ENCODE peak calls at places on chromosomes 5 and 9, in nine cellular contexts. One of them, this sample, is unnamed. For H3K9me3, the result is how much of the 10 kb centered on the place peaks cover.

GRCh38 chr5:33049845-33050244 is 338.7 kb downstream of the NPR3 start:
- DNase-seq in A549: peak
- DNase-seq in esophagus squamous epithelium: no peak
- DNase-seq in ovary: no peak
- DNase-seq in aorta: peak
- DNase-seq in mammary epithelial cell: peak
- DNase-seq in PC-3: peak
- DNase-seq in CD4-positive, CD25-positive, alpha-beta regulatory T cell: no peak
- DNase-seq in heart right ventricle: no peak
- DNase-seq in this sample: no peak

GRCh38 chr9:72042928-72043327 is 17.5 kb downstream of the C9orf57 start:
- DNase-seq in A549: no peak
- DNase-seq in esophagus squamous epithelium: no peak
- DNase-seq in ovary: no peak
- DNase-seq in aorta: no peak
- DNase-seq in mammary epithelial cell: no peak
- DNase-seq in PC-3: no peak
- DNase-seq in CD4-positive, CD25-positive, alpha-beta regulatory T cell: no peak
- DNase-seq in heart right ventricle: no peak
- DNase-seq in this sample: no peak

GRCh38 chr9:119284587-119285337 is 84.5 kb downstream of the BRINP1 start:
- DNase-seq in A549: no peak
- DNase-seq in esophagus squamous epithelium: no peak
- DNase-seq in ovary: no peak
- DNase-seq in aorta: no peak
- DNase-seq in mammary epithelial cell: no peak
- DNase-seq in PC-3: no peak
- DNase-seq in CD4-positive, CD25-positive, alpha-beta regulatory T cell: no peak
- DNase-seq in heart right ventricle: no peak
- DNase-seq in this sample: no peak

GRCh38 chr9:16771352-16771751 is 99.1 kb downstream of the BNC2 start:
- DNase-seq in A549: no peak
- DNase-seq in esophagus squamous epithelium: no peak
- DNase-seq in ovary: no peak
- DNase-seq in aorta: no peak
- DNase-seq in mammary epithelial cell: no peak
- DNase-seq in PC-3: no peak
- DNase-seq in CD4-positive, CD25-positive, alpha-beta regulatory T cell: no peak
- DNase-seq in heart right ventricle: no peak
- DNase-seq in this sample: no peak

GRCh38 chr9:83977196-83977595 is 2.8 kb downstream of the HNRNPK start:
- DNase-seq in A549: no peak
- DNase-seq in esophagus squamous epithelium: no peak
- DNase-seq in ovary: no peak
- DNase-seq in aorta: no peak
- DNase-seq in mammary epithelial cell: no peak
- DNase-seq in PC-3: no peak
- DNase-seq in CD4-positive, CD25-positive, alpha-beta regulatory T cell: no peak
- DNase-seq in heart right ventricle: no peak
- DNase-seq in this sample: no peak

GRCh38 chr5:91983869-91984268 is 600.8 kb upstream of the ARRDC3 start:
- DNase-seq in A549: no peak
- DNase-seq in esophagus squamous epithelium: no peak
- DNase-seq in ovary: no peak
- DNase-seq in aorta: no peak
- DNase-seq in mammary epithelial cell: no peak
- DNase-seq in PC-3: no peak
- DNase-seq in CD4-positive, CD25-positive, alpha-beta regulatory T cell: no peak
- DNase-seq in heart right ventricle: no peak
- DNase-seq in this sample: no peak

GRCh38 chr5:78779771-78780616 is 131.4 kb upstream of the LHFPL2 start:
- DNase-seq in A549: peak
- DNase-seq in esophagus squamous epithelium: no peak
- DNase-seq in ovary: no peak
- DNase-seq in aorta: no peak
- DNase-seq in mammary epithelial cell: peak
- DNase-seq in PC-3: peak
- DNase-seq in CD4-positive, CD25-positive, alpha-beta regulatory T cell: no peak
- DNase-seq in heart right ventricle: no peak
- DNase-seq in this sample: no peak

GRCh38 chr5:154197801-154198461 is 7.4 kb downstream of the GALNT10 start:
- DNase-seq in A549: peak
- DNase-seq in esophagus squamous epithelium: no peak
- DNase-seq in ovary: no peak
- DNase-seq in aorta: no peak
- DNase-seq in mammary epithelial cell: peak
- DNase-seq in PC-3: peak
- DNase-seq in CD4-positive, CD25-positive, alpha-beta regulatory T cell: peak
- DNase-seq in heart right ventricle: no peak
- DNase-seq in this sample: no peak

GRCh38 chr9:134007571-134007970 is 15.4 kb upstream of the VAV2 start:
- DNase-seq in A549: no peak
- DNase-seq in esophagus squamous epithelium: no peak
- DNase-seq in ovary: no peak
- DNase-seq in aorta: peak
- DNase-seq in mammary epithelial cell: no peak
- DNase-seq in PC-3: no peak
- DNase-seq in CD4-positive, CD25-positive, alpha-beta regulatory T cell: no peak
- DNase-seq in heart right ventricle: no peak
- DNase-seq in this sample: no peak

GRCh38 chr9:107899961-107900330 is 410.4 kb upstream of the KLF4 start:
- DNase-seq in A549: no peak
- DNase-seq in esophagus squamous epithelium: no peak
- DNase-seq in ovary: no peak
- DNase-seq in aorta: no peak
- DNase-seq in mammary epithelial cell: no peak
- DNase-seq in PC-3: no peak
- DNase-seq in CD4-positive, CD25-positive, alpha-beta regulatory T cell: no peak
- DNase-seq in heart right ventricle: no peak
- DNase-seq in this sample: no peak

GRCh38 chr5:176560364-176560763 is 11.2 kb downstream of the CDHR2 start:
- DNase-seq in A549: no peak
- DNase-seq in esophagus squamous epithelium: no peak
- DNase-seq in ovary: no peak
- DNase-seq in aorta: no peak
- DNase-seq in mammary epithelial cell: no peak
- DNase-seq in PC-3: no peak
- DNase-seq in CD4-positive, CD25-positive, alpha-beta regulatory T cell: no peak
- DNase-seq in heart right ventricle: no peak
- DNase-seq in this sample: no peak

GRCh38 chr9:33442125-33442524 is 5.3 kb downstream of the AQP3 start:
- DNase-seq in A549: no peak
- DNase-seq in esophagus squamous epithelium: no peak
- DNase-seq in ovary: no peak
- DNase-seq in aorta: no peak
- DNase-seq in mammary epithelial cell: no peak
- DNase-seq in PC-3: no peak
- DNase-seq in CD4-positive, CD25-positive, alpha-beta regulatory T cell: no peak
- DNase-seq in heart right ventricle: no peak
- DNase-seq in this sample: no peak

GRCh38 chr5:32511778-32512374 is 67.3 kb upstream of the ZFR start:
- DNase-seq in A549: no peak
- DNase-seq in esophagus squamous epithelium: no peak
- DNase-seq in ovary: no peak
- DNase-seq in aorta: no peak
- DNase-seq in mammary epithelial cell: no peak
- DNase-seq in PC-3: no peak
- DNase-seq in CD4-positive, CD25-positive, alpha-beta regulatory T cell: no peak
- DNase-seq in heart right ventricle: no peak
- DNase-seq in this sample: no peak

GRCh38 chr9:114339130-114339908 is 9.7 kb downstream of the ORM2 start:
- DNase-seq in A549: peak
- DNase-seq in esophagus squamous epithelium: no peak
- DNase-seq in ovary: peak
- DNase-seq in aorta: peak
- DNase-seq in mammary epithelial cell: peak
- DNase-seq in PC-3: peak
- DNase-seq in CD4-positive, CD25-positive, alpha-beta regulatory T cell: peak
- DNase-seq in heart right ventricle: no peak
- DNase-seq in this sample: peak

GRCh38 chr9:109017061-109017460 is 3.8 kb upstream of the CTNNAL1 start:
- DNase-seq in A549: no peak
- DNase-seq in esophagus squamous epithelium: no peak
- DNase-seq in ovary: no peak
- DNase-seq in aorta: no peak
- DNase-seq in mammary epithelial cell: no peak
- DNase-seq in PC-3: no peak
- DNase-seq in CD4-positive, CD25-positive, alpha-beta regulatory T cell: no peak
- DNase-seq in heart right ventricle: peak
- DNase-seq in this sample: no peak

DNA sequence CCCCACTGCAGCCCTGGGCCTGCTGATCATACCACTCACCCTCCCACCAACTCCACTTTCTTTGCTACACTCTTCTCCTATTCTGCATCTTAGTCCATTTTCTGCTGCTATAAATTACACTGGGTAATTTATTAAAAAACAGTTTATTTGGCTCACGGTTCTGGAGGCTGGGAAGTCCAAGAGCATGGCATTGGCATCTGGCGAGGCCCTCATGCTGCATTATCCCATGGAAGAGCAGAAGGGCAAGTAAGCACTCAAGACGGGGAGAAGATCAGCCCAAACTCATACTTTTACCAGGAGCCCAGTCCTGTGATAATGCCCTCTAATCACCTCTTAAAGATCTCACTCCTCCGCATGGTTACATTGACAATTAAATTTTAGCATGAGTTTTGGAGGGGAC is 9.4 kb downstream of the GLIPR2 start:
- DNase-seq in A549: no peak
- DNase-seq in esophagus squamous epithelium: no peak
- DNase-seq in ovary: no peak
- DNase-seq in aorta: peak
- DNase-seq in mammary epithelial cell: no peak
- DNase-seq in PC-3: no peak
- DNase-seq in CD4-positive, CD25-positive, alpha-beta regulatory T cell: no peak
- DNase-seq in heart right ventricle: no peak
- DNase-seq in this sample: no peak
- H3K27ac ChIP-seq in A549: no peak
- H3K27ac ChIP-seq in esophagus squamous epithelium: no peak
- H3K27ac ChIP-seq in ovary: no peak
- H3K27ac ChIP-seq in aorta: no peak
- H3K27ac ChIP-seq in mammary epithelial cell: no peak
- H3K27ac ChIP-seq in PC-3: no peak
- H3K27ac ChIP-seq in CD4-positive, CD25-positive, alpha-beta regulatory T cell: peak
- H3K27ac ChIP-seq in heart right ventricle: no peak
- H3K27ac ChIP-seq in this sample: no peak

GRCh38 chr5:162456096-162456495 is 388.5 kb downstream of the GABRG2 start:
- DNase-seq in A549: no peak
- DNase-seq in esophagus squamous epithelium: no peak
- DNase-seq in ovary: no peak
- DNase-seq in aorta: no peak
- DNase-seq in mammary epithelial cell: no peak
- DNase-seq in PC-3: no peak
- DNase-seq in CD4-positive, CD25-positive, alpha-beta regulatory T cell: no peak
- DNase-seq in heart right ventricle: no peak
- DNase-seq in this sample: no peak
- H3K9me3 ChIP-seq in A549: under half
- H3K9me3 ChIP-seq in esophagus squamous epithelium: under half
- H3K9me3 ChIP-seq in ovary: under half
- H3K9me3 ChIP-seq in aorta: under half
- H3K9me3 ChIP-seq in mammary epithelial cell: under half
- H3K9me3 ChIP-seq in PC-3: under half
- H3K9me3 ChIP-seq in CD4-positive, CD25-positive, alpha-beta regulatory T cell: under half
- H3K9me3 ChIP-seq in heart right ventricle: under half
- H3K9me3 ChIP-seq in this sample: under half

GRCh38 chr5:170545313-170545712 is 41.5 kb downstream of the KCNIP1 start:
- DNase-seq in A549: no peak
- DNase-seq in esophagus squamous epithelium: no peak
- DNase-seq in ovary: no peak
- DNase-seq in aorta: no peak
- DNase-seq in mammary epithelial cell: no peak
- DNase-seq in PC-3: no peak
- DNase-seq in CD4-positive, CD25-positive, alpha-beta regulatory T cell: no peak
- DNase-seq in heart right ventricle: no peak
- DNase-seq in this sample: no peak

GRCh38 chr5:170541146-170541769 is 37.4 kb downstream of the KCNIP1 start:
- DNase-seq in A549: no peak
- DNase-seq in esophagus squamous epithelium: no peak
- DNase-seq in ovary: no peak
- DNase-seq in aorta: no peak
- DNase-seq in mammary epithelial cell: no peak
- DNase-seq in PC-3: no peak
- DNase-seq in CD4-positive, CD25-positive, alpha-beta regulatory T cell: no peak
- DNase-seq in heart right ventricle: no peak
- DNase-seq in this sample: no peak

GRCh38 chr5:170540276-170540675 is 36.5 kb downstream of the KCNIP1 start:
- DNase-seq in A549: no peak
- DNase-seq in esophagus squamous epithelium: no peak
- DNase-seq in ovary: no peak
- DNase-seq in aorta: no peak
- DNase-seq in mammary epithelial cell: no peak
- DNase-seq in PC-3: no peak
- DNase-seq in CD4-positive, CD25-positive, alpha-beta regulatory T cell: no peak
- DNase-seq in heart right ventricle: no peak
- DNase-seq in this sample: no peak

GRCh38 chr5:170546257-170546656 is 42.4 kb downstream of the KCNIP1 start:
- DNase-seq in A549: no peak
- DNase-seq in esophagus squamous epithelium: no peak
- DNase-seq in ovary: no peak
- DNase-seq in aorta: no peak
- DNase-seq in mammary epithelial cell: no peak
- DNase-seq in PC-3: no peak
- DNase-seq in CD4-positive, CD25-positive, alpha-beta regulatory T cell: no peak
- DNase-seq in heart right ventricle: peak
- DNase-seq in this sample: no peak

GRCh38 chr5:170542691-170543275 is 39.0 kb downstream of the KCNIP1 start:
- DNase-seq in A549: no peak
- DNase-seq in esophagus squamous epithelium: no peak
- DNase-seq in ovary: no peak
- DNase-seq in aorta: peak
- DNase-seq in mammary epithelial cell: no peak
- DNase-seq in PC-3: no peak
- DNase-seq in CD4-positive, CD25-positive, alpha-beta regulatory T cell: no peak
- DNase-seq in heart right ventricle: no peak
- DNase-seq in this sample: no peak
- H3K27ac ChIP-seq in A549: no peak
- H3K27ac ChIP-seq in esophagus squamous epithelium: no peak
- H3K27ac ChIP-seq in ovary: no peak
- H3K27ac ChIP-seq in aorta: no peak
- H3K27ac ChIP-seq in mammary epithelial cell: no peak
- H3K27ac ChIP-seq in PC-3: no peak
- H3K27ac ChIP-seq in CD4-positive, CD25-positive, alpha-beta regulatory T cell: no peak
- H3K27ac ChIP-seq in heart right ventricle: no peak
- H3K27ac ChIP-seq in this sample: no peak

DNA sequence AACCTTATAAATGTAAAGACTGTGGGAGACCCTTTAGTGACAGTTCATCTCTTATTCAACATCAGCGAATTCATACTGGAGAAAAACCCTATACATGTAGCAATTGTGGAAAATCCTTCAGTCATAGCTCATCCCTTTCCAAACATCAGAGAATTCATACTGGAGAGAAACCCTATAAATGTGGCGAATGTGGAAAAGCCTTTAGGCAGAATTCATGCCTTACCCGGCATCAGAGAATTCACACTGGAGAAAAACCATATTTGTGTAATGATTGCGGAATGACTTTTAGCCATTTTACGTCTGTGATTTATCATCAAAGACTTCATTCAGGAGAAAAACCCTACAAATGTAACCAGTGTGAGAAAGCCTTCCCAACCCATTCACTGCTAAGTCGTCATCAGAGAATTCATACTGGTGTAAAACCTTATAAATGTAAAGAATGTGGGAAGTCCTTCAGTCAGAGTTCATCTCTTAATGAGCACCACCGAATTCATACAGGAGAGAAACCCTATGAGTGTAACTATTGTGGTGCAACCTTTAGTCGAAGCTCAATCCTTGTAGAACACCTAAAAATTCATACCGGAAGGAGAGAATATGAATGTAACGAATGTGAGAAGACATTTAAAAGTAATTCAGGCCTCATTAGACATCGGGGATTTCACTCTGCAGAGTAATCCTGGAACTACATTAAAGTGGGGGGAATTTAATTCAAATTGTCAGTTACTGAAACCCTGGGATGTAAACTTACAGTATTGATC is 17.7 kb downstream of the ZNF483 start:
- DNase-seq in A549: no peak
- DNase-seq in esophagus squamous epithelium: no peak
- DNase-seq in ovary: no peak
- DNase-seq in aorta: no peak
- DNase-seq in mammary epithelial cell: no peak
- DNase-seq in PC-3: no peak
- DNase-seq in CD4-positive, CD25-positive, alpha-beta regulatory T cell: no peak
- DNase-seq in heart right ventricle: no peak
- DNase-seq in this sample: no peak
- H3K9me3 ChIP-seq in A549: half or more
- H3K9me3 ChIP-seq in esophagus squamous epithelium: half or more
- H3K9me3 ChIP-seq in ovary: half or more
- H3K9me3 ChIP-seq in aorta: under half
- H3K9me3 ChIP-seq in mammary epithelial cell: half or more
- H3K9me3 ChIP-seq in PC-3: half or more
- H3K9me3 ChIP-seq in CD4-positive, CD25-positive, alpha-beta regulatory T cell: half or more
- H3K9me3 ChIP-seq in heart right ventricle: half or more
- H3K9me3 ChIP-seq in this sample: under half